ENCODE peak calls at places on chromosomes 11 and 22, in five cellular contexts. One of them, this sample, is unnamed.

GRCh38 chr11:43638717-43639116 is 41.8 kb upstream of the HSD17B12 start:
- DNase-seq in activated CD8-positive, alpha-beta memory T cell treated with anti-CD3 and anti-CD28 coated beads for 24 hours: no peak
- DNase-seq in ovary: no peak
- DNase-seq in NCI-H774: no peak
- DNase-seq in stimulated activated CD8-positive, alpha-beta memory T cell treated with anti-CD3 and anti-CD28 coated beads, Interleukin-15, amount 100 ng/mL, for 1 hour: no peak
- DNase-seq in this sample: no peak

GRCh38 chr22:39176067-39176621 is 23.7 kb upstream of the CBX7 start:
- DNase-seq in ovary: peak; percentile 75
- DNase-seq in stimulated activated CD8-positive, alpha-beta memory T cell treated with anti-CD3 and anti-CD28 coated beads, Interleukin-15, amount 100 ng/mL, for 1 hour: no peak
- DNase-seq in activated CD8-positive, alpha-beta memory T cell treated with anti-CD3 and anti-CD28 coated beads for 24 hours: peak; percentile 55
- DNase-seq in NCI-H774: no peak
- DNase-seq in this sample: peak; percentile 89

GRCh38 chr22:43230983-43231723 is 44.2 kb upstream of the TTLL12 start:
- DNase-seq in activated CD8-positive, alpha-beta memory T cell treated with anti-CD3 and anti-CD28 coated beads for 24 hours: peak; percentile 88
- DNase-seq in NCI-H774: peak; percentile 33
- DNase-seq in ovary: peak; percentile 76
- DNase-seq in stimulated activated CD8-positive, alpha-beta memory T cell treated with anti-CD3 and anti-CD28 coated beads, Interleukin-15, amount 100 ng/mL, for 1 hour: peak; percentile 37
- DNase-seq in this sample: peak; percentile 28

GRCh38 chr11:123653405-123653996 is 923 bp downstream of the SCN3B start:
- DNase-seq in activated CD8-positive, alpha-beta memory T cell treated with anti-CD3 and anti-CD28 coated beads for 24 hours: no peak
- DNase-seq in ovary: no peak
- DNase-seq in NCI-H774: peak; percentile 47
- DNase-seq in stimulated activated CD8-positive, alpha-beta memory T cell treated with anti-CD3 and anti-CD28 coated beads, Interleukin-15, amount 100 ng/mL, for 1 hour: no peak
- DNase-seq in this sample: no peak

GRCh38 chr11:37422511-37422910 is 824.5 kb upstream of the RAG2 start:
- DNase-seq in stimulated activated CD8-positive, alpha-beta memory T cell treated with anti-CD3 and anti-CD28 coated beads, Interleukin-15, amount 100 ng/mL, for 1 hour: no peak
- DNase-seq in ovary: no peak
- DNase-seq in NCI-H774: no peak
- DNase-seq in activated CD8-positive, alpha-beta memory T cell treated with anti-CD3 and anti-CD28 coated beads for 24 hours: no peak
- DNase-seq in this sample: no peak

GRCh38 chr11:130478881-130479280 is 30.4 kb downstream of the ADAMTS15 start:
- DNase-seq in ovary: no peak
- DNase-seq in activated CD8-positive, alpha-beta memory T cell treated with anti-CD3 and anti-CD28 coated beads for 24 hours: no peak
- DNase-seq in NCI-H774: no peak
- DNase-seq in stimulated activated CD8-positive, alpha-beta memory T cell treated with anti-CD3 and anti-CD28 coated beads, Interleukin-15, amount 100 ng/mL, for 1 hour: no peak
- DNase-seq in this sample: peak; percentile 25

GRCh38 chr22:39654959-39655579 is 84.5 kb downstream of the CACNA1I start:
- DNase-seq in NCI-H774: no peak
- DNase-seq in activated CD8-positive, alpha-beta memory T cell treated with anti-CD3 and anti-CD28 coated beads for 24 hours: no peak
- DNase-seq in stimulated activated CD8-positive, alpha-beta memory T cell treated with anti-CD3 and anti-CD28 coated beads, Interleukin-15, amount 100 ng/mL, for 1 hour: no peak
- DNase-seq in ovary: no peak
- DNase-seq in this sample: no peak

GRCh38 chr11:106706355-106706754 is 311.9 kb downstream of the GUCY1A2 start:
- DNase-seq in activated CD8-positive, alpha-beta memory T cell treated with anti-CD3 and anti-CD28 coated beads for 24 hours: no peak
- DNase-seq in ovary: no peak
- DNase-seq in NCI-H774: no peak
- DNase-seq in stimulated activated CD8-positive, alpha-beta memory T cell treated with anti-CD3 and anti-CD28 coated beads, Interleukin-15, amount 100 ng/mL, for 1 hour: no peak
- DNase-seq in this sample: peak; percentile 51

GRCh38 chr11:12318791-12319733 is 58.3 kb upstream of the PARVA start:
- DNase-seq in ovary: no peak
- DNase-seq in activated CD8-positive, alpha-beta memory T cell treated with anti-CD3 and anti-CD28 coated beads for 24 hours: no peak
- DNase-seq in stimulated activated CD8-positive, alpha-beta memory T cell treated with anti-CD3 and anti-CD28 coated beads, Interleukin-15, amount 100 ng/mL, for 1 hour: no peak
- DNase-seq in NCI-H774: peak; percentile 91
- DNase-seq in this sample: peak; percentile 90

This sample was measured in AG10803.